ENCODE peak calls at places on chromosomes 13 and 19, in nine cellular contexts. H, M, S, O, Y, Q, R, A and X are unnamed samples.

GRCh38 chr13:99986751-99987150 is 5.2 kb downstream of the ZIC2 start:
- DNase-seq in A (no peak), O (no peak), R (no peak), H (no peak), Q (no peak), Y (no peak), S (no peak), M (no peak), X (no peak)

GRCh38 chr13:50222569-50223332 is 207.5 kb downstream of the KCNRG start:
- DNase-seq in R (no peak), H (peak; percentile 97), Q (peak; percentile 76), Y (no peak), S (no peak), A (peak; percentile 83), M (peak; percentile 56), O (peak; percentile 58), X (peak; percentile 48)

GRCh38 chr19:2856457-2857055 is 10.6 kb upstream of the ZNF556 start:
- DNase-seq in H (no peak), Y (no peak), A (no peak), Q (no peak), S (peak; percentile 81), R (no peak), M (no peak), O (no peak), X (no peak)

GRCh38 chr19:37914908-37915307 is 7.9 kb downstream of the SIPA1L3 start:
- DNase-seq in M (no peak), R (no peak), A (no peak), Y (no peak), Q (no peak), O (no peak), H (no peak), S (no peak), X (no peak)

GRCh38 chr19:6076675-6077463 is 33.4 kb downstream of the RFX2 start:
- DNase-seq in S (no peak), O (no peak), Q (no peak), Y (no peak), H (peak; percentile 91), A (peak; percentile 57), R (peak; percentile 35), M (no peak), X (no peak)

GRCh38 chr13:99895428-99895998 is 76.1 kb downstream of the ZIC5 start:
- DNase-seq in H (peak; percentile 10), S (peak; percentile 10), A (no peak), Q (no peak), R (no peak), O (no peak), M (no peak), Y (no peak), X (no peak)

GRCh38 chr13:52925775-52926285 is 77.4 kb upstream of the PCDH8 start:
- DNase-seq in Y (no peak), S (no peak), M (no peak), A (no peak), H (no peak), R (no peak), O (no peak), Q (peak; percentile 23), X (no peak)

GRCh38 chr13:112711528-112712265 is 21.9 kb downstream of the ATP11A start:
- DNase-seq in R (peak; percentile 80), O (peak; percentile 86), H (peak; percentile 97), M (no peak), Y (no peak), Q (peak; percentile 69), S (no peak), A (peak; percentile 88), X (peak; percentile 85)

GRCh38 chr13:72970301-72970880 is 88.4 kb upstream of the KLF5 start:
- DNase-seq in A (no peak), Y (no peak), M (no peak), O (no peak), R (no peak), H (no peak), S (no peak), Q (no peak), X (no peak)

GRCh38 chr19:47697863-47698609 is 15.2 kb upstream of the EHD2 start:
- DNase-seq in O (peak; percentile 77), Q (peak; percentile 75), H (peak; percentile 83), A (peak; percentile 66), Y (peak; percentile 51), M (peak; percentile 65), R (peak; percentile 94), S (peak; percentile 40), X (peak; percentile 77)

GRCh38 chr13:49183672-49184315 is 36.3 kb upstream of the MLNR start:
- DNase-seq in H (no peak), R (no peak), M (no peak), A (no peak), Q (no peak), Y (no peak), O (no peak), S (no peak), X (no peak)

GRCh38 chr19:49560358-49560900 is 19.9 kb downstream of the NOSIP start:
- DNase-seq in H (no peak), S (peak; percentile 48), R (no peak), O (no peak), M (peak; percentile 63), A (no peak), Q (no peak), Y (peak; percentile 50), X (peak; percentile 83)

GRCh38 chr19:58009666-58010301 is 7.2 kb upstream of the ZNF606 start:
- DNase-seq in H (peak; percentile 88), S (peak; percentile 39), Y (peak; percentile 58), R (peak; percentile 77), O (peak; percentile 59), A (peak; percentile 90), M (peak; percentile 89), Q (peak; percentile 93), X (peak; percentile 84)

GRCh38 chr13:28044608-28045007 is 55.8 kb downstream of the FLT3 start:
- DNase-seq in M (no peak), O (no peak), R (no peak), S (no peak), H (no peak), Q (no peak), Y (no peak), A (peak; percentile 26), X (no peak)

DNA sequence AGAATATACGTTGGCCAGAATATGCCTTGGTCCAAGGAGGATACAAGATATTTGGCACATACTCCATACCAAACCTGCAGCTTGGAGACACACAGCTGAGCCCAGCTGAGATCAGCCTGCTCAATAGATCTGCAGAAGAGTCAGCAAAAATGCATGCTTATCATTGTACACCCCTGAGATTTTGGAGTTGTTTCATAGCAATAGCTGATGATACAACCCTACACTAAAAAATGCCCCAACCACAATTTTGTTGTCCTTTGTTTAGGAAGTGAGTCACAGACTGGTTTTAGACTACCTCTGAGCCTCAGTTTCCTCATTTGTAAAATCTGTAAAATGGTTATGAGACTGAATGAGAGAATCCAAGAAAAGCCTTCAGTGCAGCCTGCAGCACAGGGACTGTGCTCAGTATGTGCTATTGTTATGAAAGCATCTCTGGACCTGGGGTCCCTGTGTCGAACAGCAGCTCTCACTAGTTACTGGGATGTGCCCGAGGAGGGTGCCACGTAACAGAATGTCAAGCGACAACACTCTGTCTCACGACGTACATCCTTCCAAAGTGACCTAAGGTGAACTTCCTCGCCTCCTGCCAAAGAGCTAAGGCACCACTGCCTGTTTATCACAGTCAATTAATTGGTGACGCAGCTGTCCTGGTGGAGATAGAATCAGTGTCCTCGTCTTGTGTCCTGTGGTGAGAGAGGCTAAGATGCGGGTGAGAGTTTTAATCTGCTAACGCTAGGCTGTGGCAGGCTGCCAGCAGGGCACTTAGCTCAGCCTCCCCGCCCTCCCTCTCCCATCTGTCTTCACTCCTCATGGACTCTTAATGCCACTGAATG is 18.2 kb downstream of the DHRS12 start:
- DNase-seq in S (no peak), M (no peak), Q (peak; percentile 74), Y (no peak), A (no peak), R (no peak), O (no peak), H (peak; percentile 64), X (peak; percentile 62)
- H3K4me3 ChIP-seq in S (no peak overlapping the region), M (no peak overlapping the region), Q (no peak overlapping the region), Y (no peak overlapping the region), A (no peak overlapping the region), R (no peak overlapping the region), O (no peak overlapping the region), H (no peak overlapping the region), X (no peak overlapping the region)

DNA sequence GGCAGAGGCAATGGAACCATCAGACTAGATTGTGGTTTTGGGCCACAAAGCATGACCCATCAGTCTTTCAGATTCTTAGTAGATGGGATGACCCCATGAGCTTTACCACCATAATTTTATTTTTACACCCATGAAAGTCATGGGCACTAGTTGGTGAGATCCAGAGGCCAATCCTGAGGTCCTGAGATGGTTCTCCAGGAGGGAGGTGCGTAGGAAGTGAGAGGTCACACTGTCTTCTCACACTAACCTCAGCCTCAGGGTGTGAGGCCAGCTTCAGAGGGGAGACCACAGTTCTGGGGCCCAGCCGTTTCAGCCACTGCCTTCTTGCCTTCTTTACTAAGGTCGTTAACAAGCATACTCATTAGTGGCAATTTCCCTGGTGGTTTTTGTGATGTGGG is 106.4 kb downstream of the AKAP11 start:
- DNase-seq in O (no peak), R (no peak), Y (no peak), H (no peak), A (no peak), M (no peak), Q (no peak), S (no peak), X (no peak)
- H3K27ac ChIP-seq in O (no peak overlapping the region), R (no peak overlapping the region), Y (no peak overlapping the region), H (no peak overlapping the region), A (no peak overlapping the region), M (no peak overlapping the region), Q (no peak overlapping the region), S (no peak overlapping the region), X (no peak overlapping the region)

GRCh38 chr13:110289661-110290060 is 17.3 kb downstream of the COL4A1 start:
- DNase-seq in O (no peak), Q (no peak), Y (no peak), H (no peak), R (no peak), A (no peak), S (no peak), M (no peak), X (no peak)

GRCh38 chr13:110285991-110286923 is 20.7 kb downstream of the COL4A1 start:
- DNase-seq in R (no peak), O (no peak), H (no peak), Q (no peak), Y (no peak), M (no peak), A (no peak), S (no peak), X (no peak)

GRCh38 chr13:110289174-110289573 is 17.8 kb downstream of the COL4A1 start:
- DNase-seq in R (no peak), S (no peak), Q (no peak), M (no peak), O (no peak), A (no peak), Y (no peak), H (no peak), X (no peak)

GRCh38 chr13:110284809-110285519 is 22.0 kb downstream of the COL4A1 start:
- DNase-seq in Y (no peak), R (no peak), H (no peak), M (no peak), O (no peak), A (no peak), S (no peak), Q (no peak), X (peak; percentile 1)

GRCh38 chr13:110287031-110287828 is 19.7 kb downstream of the COL4A1 start:
- DNase-seq in Q (no peak), R (no peak), S (no peak), M (no peak), A (peak; percentile 70), H (no peak), Y (no peak), O (no peak), X (no peak)
- H3K4me3 ChIP-seq in Q (no peak overlapping the region), R (no peak overlapping the region), S (no peak overlapping the region), M (no peak overlapping the region), A (no peak overlapping the region), H (no peak overlapping the region), Y (no peak overlapping the region), O (no peak overlapping the region), X (no peak overlapping the region)

GRCh38 chr19:40803170-40803856 is 4.3 kb downstream of the EGLN2 start:
- DNase-seq in Y (no peak), A (no peak), O (no peak), S (no peak), M (no peak), H (no peak), R (no peak), Q (no peak), X (no peak)
- H3K27ac ChIP-seq in Y (peak overlapping the region; percentile 66), A (no peak overlapping the region), O (peak overlapping the region; percentile 84), S (peak overlapping the region; percentile 87), M (peak overlapping the region; percentile 77), H (peak overlapping the region; percentile 62), R (peak overlapping the region; percentile 14), Q (peak overlapping the region; percentile 95), X (peak overlapping the region; percentile 69)